ENCODE peak calls at places on chromosomes 7 and 10, in five cellular contexts. V is neural progenitor cell; X is psoas muscle; M is naive thymus-derived CD4-positive, alpha-beta T cell; N is neuronal stem cell. E is an unnamed sample. For H3K27me3, the result is how much of the 10 kb centered on the place peaks cover.

GRCh38 chr7:116271980-116272886 is 61.9 kb downstream of the TES start:
- DNase-seq in M (no peak), N (no peak), X (peak), V (no peak), E (no peak)

GRCh38 chr10:12938271-12938670 is 63.2 kb downstream of the CCDC3 start:
- DNase-seq in V (no peak), N (no peak), M (no peak), X (no peak), E (no peak)

GRCh38 chr10:24536653-24537052 is 187.0 kb downstream of the ARHGAP21 start:
- DNase-seq in V (no peak), N (no peak), X (no peak), M (no peak), E (no peak)

GRCh38 chr7:55508301-55509011 is 63.8 kb downstream of the VOPP1 start:
- DNase-seq in X (no peak), V (no peak), N (no peak), M (no peak), E (no peak)

GRCh38 chr10:17026686-17027485 is 102.7 kb downstream of the CUBN start:
- DNase-seq in X (no peak), M (peak), N (no peak), V (no peak), E (no peak)

GRCh38 chr10:84588971-84589370 is 260.6 kb downstream of the CCSER2 start:
- DNase-seq in V (no peak), M (no peak), N (no peak), X (no peak), E (no peak)

GRCh38 chr10:96025566-96025965 is 17.8 kb upstream of the CCNJ start:
- DNase-seq in N (no peak), V (peak), X (no peak), M (no peak), E (peak)

GRCh38 chr10:57874810-57875209 is 392.9 kb downstream of the IPMK start:
- DNase-seq in N (no peak), X (no peak), M (no peak), V (no peak), E (no peak)

GRCh38 chr10:85642421-85643170 is 724.0 kb downstream of the GRID1 start:
- DNase-seq in N (no peak), M (no peak), V (no peak), X (no peak), E (no peak)

GRCh38 chr7:103447073-103447960 is 1.3 kb upstream of the SLC26A5 start:
- DNase-seq in N (peak), V (peak), M (peak), X (no peak), E (peak)

GRCh38 chr10:59047957-59048618 is 128.4 kb upstream of the PHYHIPL start:
- DNase-seq in X (no peak), V (no peak), N (no peak), M (no peak), E (no peak)

GRCh38 chr10:131142446-131143380 is 168.8 kb downstream of the TCERG1L start:
- DNase-seq in M (no peak), N (no peak), X (no peak), V (no peak), E (no peak)

GRCh38 chr10:49484501-49485230 is 54.3 kb downstream of the ERCC6 start:
- DNase-seq in X (no peak), N (no peak), V (no peak), M (no peak), E (no peak)

GRCh38 chr10:7412482-7413251 is 1.8 kb upstream of the SFMBT2 start:
- DNase-seq in V (peak), X (peak), M (peak), N (no peak), E (no peak)

GRCh38 chr7:102069913-102070629 is 216.6 kb upstream of the SH2B2 start:
- DNase-seq in M (no peak), V (peak), X (no peak), N (no peak), E (no peak)

GRCh38 chr10:72808001-72808400 is 85.5 kb upstream of the OIT3 start:
- DNase-seq in M (no peak), X (no peak), N (no peak), V (no peak), E (no peak)

GRCh38 chr7:102446387-102447156 is 13.2 kb downstream of the ORAI2 start:
- DNase-seq in M (no peak), N (no peak), V (no peak), X (no peak), E (no peak)

GRCh38 chr7:25854059-25854458 is 297.9 kb upstream of the NFE2L3 start:
- DNase-seq in V (peak), M (no peak), X (no peak), N (no peak), E (no peak)

GRCh38 chr7:33636359-33636758 is 269.0 kb upstream of the BMPER start:
- DNase-seq in M (no peak), N (no peak), V (no peak), X (no peak), E (no peak)

GRCh38 chr7:137891016-137891655 is 44.4 kb upstream of the DGKI start:
- DNase-seq in N (no peak), X (no peak), M (no peak), V (no peak), E (no peak)

GRCh38 chr7:95485749-95486148 is at the start of gene ASB4:
- DNase-seq in M (no peak), N (no peak), X (peak), V (no peak), E (no peak)

GRCh38 chr10:110311357-110311949 is 6.7 kb upstream of the SMNDC1 start:
- DNase-seq in V (peak), X (no peak), M (peak), N (peak), E (no peak)

GRCh38 chr7:29285451-29285807 is 90.9 kb downstream of the CHN2 start:
- DNase-seq in N (no peak), V (no peak), M (no peak), X (no peak), E (peak)

GRCh38 chr10:125555743-125556142 is 127.2 kb downstream of the TEX36 start:
- DNase-seq in V (no peak), M (no peak), X (no peak), N (no peak), E (no peak)

GRCh38 chr7:94160719-94161435 is 156.7 kb upstream of the BET1 start:
- DNase-seq in V (no peak), M (no peak), N (no peak), X (no peak), E (peak)

GRCh38 chr10:102468683-102469082 is 17.3 kb upstream of the C10orf95 start:
- DNase-seq in V (no peak), M (no peak), X (peak), N (no peak), E (no peak)

GRCh38 chr7:134022512-134022911 is 104.6 kb upstream of the LRGUK start:
- DNase-seq in X (no peak), N (no peak), V (no peak), M (no peak), E (no peak)

GRCh38 chr7:66930341-66930740 is 9.3 kb downstream of the TMEM248 start:
- DNase-seq in M (no peak), V (peak), N (peak), X (no peak), E (no peak)

GRCh38 chr10:9833871-9834454 is 1183.7 kb upstream of the CELF2 start:
- DNase-seq in X (no peak), N (no peak), M (no peak), V (peak), E (no peak)

GRCh38 chr7:128364166-128364565 is 2.7 kb upstream of the PRRT4 start:
- DNase-seq in M (no peak), N (no peak), V (no peak), X (no peak), E (no peak)

GRCh38 chr7:104207348-104207730 is 474 bp downstream of the ORC5 start:
- DNase-seq in N (no peak), M (peak), X (no peak), V (peak), E (peak)

GRCh38 chr7:111587715-111588433 is 25.6 kb upstream of the IMMP2L start:
- DNase-seq in V (no peak), N (no peak), X (no peak), M (no peak), E (no peak)

GRCh38 chr7:120725376-120726039 is 132.4 kb downstream of the TSPAN12 start:
- DNase-seq in X (no peak), M (no peak), V (peak), N (no peak), E (no peak)

GRCh38 chr7:115707684-115708341 is 322.8 kb downstream of the TFEC start:
- DNase-seq in X (no peak), N (no peak), V (no peak), M (no peak), E (no peak)

GRCh38 chr10:5945561-5946418 is 31.6 kb downstream of the IL15RA start:
- DNase-seq in M (no peak), X (peak), N (no peak), V (no peak), E (peak)
- H3K4me3 ChIP-seq in M (no peak), X (peak), N (no peak), V (no peak), E (no peak)

GRCh38 chr10:93058139-93058538 is 2.5 kb upstream of the CYP26C1 start:
- DNase-seq in X (no peak), N (no peak), M (no peak), V (no peak), E (no peak)
- H3K27me3 ChIP-seq in X (under half), N (under half), M (under half), V (under half), E (under half)

GRCh38 chr10:22600516-22600915 is 113.9 kb downstream of the PIP4K2A start:
- DNase-seq in V (no peak), M (no peak), N (no peak), X (no peak), E (no peak)
- H3K4me3 ChIP-seq in V (no peak), M (no peak), N (no peak), X (no peak), E (no peak)

DNA sequence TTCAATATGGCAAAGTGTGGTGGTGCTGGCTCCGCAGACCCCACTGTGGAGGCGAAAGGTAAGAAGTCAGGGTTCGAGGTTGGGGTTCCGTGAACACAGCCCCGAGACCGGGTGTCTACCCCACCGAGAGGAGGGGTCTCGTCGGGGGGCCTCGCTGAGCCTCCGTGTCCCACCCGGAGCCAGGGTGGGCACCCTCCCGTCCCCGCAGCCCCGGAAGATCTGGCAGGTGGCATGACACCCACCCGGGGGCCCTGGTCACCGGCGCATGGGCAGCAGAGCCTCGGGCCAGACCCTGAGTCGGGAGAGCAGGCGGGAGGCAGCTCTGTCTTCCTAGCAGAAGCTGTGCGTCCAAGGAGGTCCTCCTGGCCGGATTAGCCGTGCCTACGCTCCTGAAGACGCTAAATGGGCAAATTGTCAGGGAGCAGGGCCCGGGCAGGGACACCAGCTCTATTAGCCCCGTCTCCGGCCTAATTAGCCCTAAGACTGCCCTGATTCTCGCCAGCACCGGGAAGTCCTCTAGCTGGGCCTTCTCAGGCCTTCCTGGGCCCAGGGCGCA is 56.4 kb downstream of the UNCX start:
- DNase-seq in N (no peak), M (no peak), V (no peak), X (peak), E (no peak)
- H3K27me3 ChIP-seq in N (under half), M (under half), V (half or more), X (under half), E (under half)

GRCh38 chr10:36345770-36346169 is 703.7 kb upstream of the FZD8 start:
- DNase-seq in V (no peak), N (no peak), X (no peak), M (no peak), E (no peak)

GRCh38 chr10:36344816-36345215 is 702.7 kb upstream of the FZD8 start:
- DNase-seq in V (no peak), X (no peak), M (no peak), N (no peak), E (no peak)

GRCh38 chr10:36342781-36343180 is 700.7 kb upstream of the FZD8 start:
- DNase-seq in N (no peak), M (no peak), V (no peak), X (no peak), E (no peak)

GRCh38 chr10:36341466-36341865 is 699.4 kb upstream of the FZD8 start:
- DNase-seq in N (no peak), V (no peak), X (no peak), M (no peak), E (no peak)

DNA sequence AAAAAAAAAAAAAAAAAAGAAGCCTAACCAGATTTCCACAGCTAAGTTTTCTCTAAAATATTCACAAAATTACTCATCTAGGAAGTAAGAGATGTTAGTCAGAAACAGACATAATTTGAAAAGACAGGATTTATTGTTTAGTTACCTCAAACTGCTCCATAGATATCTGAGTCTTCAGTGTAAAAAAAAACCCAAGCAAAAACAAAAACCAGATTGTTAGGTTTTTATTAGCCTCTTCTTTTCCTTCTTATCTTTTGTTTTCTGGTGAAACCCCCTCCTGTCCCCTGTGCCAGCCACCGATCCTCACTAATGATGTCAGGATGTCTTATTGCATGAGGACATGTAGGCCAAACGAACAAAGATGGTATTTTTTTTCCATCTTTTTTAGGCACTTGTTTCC is 702.1 kb upstream of the FZD8 start:
- DNase-seq in X (no peak), N (no peak), V (no peak), M (no peak), E (no peak)
- H3K4me3 ChIP-seq in X (no peak), N (no peak), V (no peak), M (no peak), E (no peak)

DNA sequence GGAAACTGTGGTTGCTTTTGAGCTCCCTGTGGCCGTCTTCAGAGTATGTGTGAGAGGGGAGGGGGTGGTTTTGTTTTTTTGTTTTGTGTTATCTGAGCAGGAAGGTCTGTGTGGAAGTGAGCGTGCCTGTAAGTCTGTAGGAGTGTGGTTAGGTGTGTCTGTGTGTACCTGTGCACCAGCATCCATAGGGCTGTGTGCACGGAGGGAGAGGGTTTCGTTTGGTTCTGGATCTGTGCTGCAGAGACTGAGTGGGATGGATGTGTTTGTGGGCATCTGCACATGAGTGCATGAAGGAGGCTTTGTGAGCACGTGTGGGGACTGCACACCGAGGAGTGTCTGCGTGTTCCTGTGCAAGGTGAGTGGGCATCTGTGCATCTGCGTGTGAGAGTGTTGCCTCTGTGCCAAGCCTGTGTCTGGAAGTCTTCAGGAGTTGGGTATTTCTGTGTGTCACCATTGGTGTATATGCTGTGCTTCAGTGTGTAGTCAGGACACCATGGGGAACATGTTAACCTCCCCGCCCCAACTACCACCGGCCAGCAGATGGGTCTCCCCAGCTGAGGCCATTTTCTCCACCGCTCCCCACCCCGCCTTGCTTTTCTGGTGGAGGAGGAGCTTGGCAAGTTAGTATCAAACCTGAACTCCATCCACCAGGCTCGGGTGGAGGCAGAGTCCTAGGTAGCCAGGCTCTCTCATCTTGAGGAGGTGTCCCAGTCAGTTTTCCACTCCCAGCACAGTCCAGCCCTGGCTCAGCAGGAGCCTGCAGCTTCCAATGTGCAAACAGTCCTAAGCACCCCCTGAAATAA is 7.1 kb upstream of the TLX1 start:
- DNase-seq in N (no peak), X (peak), V (no peak), M (no peak), E (no peak)
- H3K27me3 ChIP-seq in N (half or more), X (under half), V (half or more), M (under half), E (half or more)

GRCh38 chr10:115094605-115095004 is 1.4 kb downstream of the ATRNL1 start:
- DNase-seq in N (no peak), M (no peak), V (no peak), X (no peak), E (no peak)
- H3K4me3 ChIP-seq in N (no peak), M (no peak), V (peak), X (peak), E (no peak)

GRCh38 chr10:30127120-30127541 is 67.7 kb upstream of the JCAD start:
- DNase-seq in X (no peak), V (no peak), N (no peak), M (no peak), E (no peak)
- H3K27me3 ChIP-seq in X (under half), V (under half), N (under half), M (under half), E (under half)